ENCODE peak calls at places on chromosome 20, in eight cellular contexts. H, I, D, N, W, J, T and P are unnamed samples.

GRCh38 chr20:31548823-31549512 is 34.7 kb downstream of the HM13 start:
- DNase-seq in J (no peak), D (no peak), N (no peak), I (no peak), T (no peak), W (no peak), H (no peak), P (no peak)

GRCh38 chr20:48875914-48876240 is 45.6 kb upstream of the ARFGEF2 start:
- DNase-seq in W (no peak), D (no peak), I (no peak), N (no peak), H (no peak), T (peak), J (no peak), P (peak)

GRCh38 chr20:44728835-44729342 is 13.7 kb downstream of the CCN5 start:
- DNase-seq in T (peak), J (peak), W (no peak), H (no peak), D (peak), N (peak), I (peak), P (no peak)

GRCh38 chr20:35479798-35480197 is 24.4 kb downstream of the CEP250 start:
- DNase-seq in H (no peak), T (no peak), J (no peak), W (no peak), N (no peak), I (no peak), D (no peak), P (no peak)

GRCh38 chr20:61608275-61609085 is 356.4 kb downstream of the CDH4 start:
- DNase-seq in T (peak), H (no peak), N (peak), D (peak), I (no peak), W (no peak), J (no peak), P (no peak)

GRCh38 chr20:57313230-57313629 is 16.4 kb upstream of the SPO11 start:
- DNase-seq in T (no peak), D (no peak), H (no peak), W (no peak), N (no peak), I (no peak), J (no peak), P (no peak)

GRCh38 chr20:16714765-16715164 is 15.1 kb upstream of the SNRPB2 start:
- DNase-seq in J (no peak), W (no peak), T (no peak), H (no peak), I (no peak), D (no peak), N (no peak), P (no peak)

GRCh38 chr20:17749979-17750721 is 50.4 kb downstream of the BANF2 start:
- DNase-seq in I (no peak), J (peak), H (no peak), N (no peak), W (no peak), D (no peak), T (no peak), P (no peak)

GRCh38 chr20:57473246-57474042 is 51.5 kb downstream of the CTCFL start:
- DNase-seq in W (peak), H (no peak), N (no peak), I (no peak), J (peak), D (peak), T (no peak), P (peak)

GRCh38 chr20:25220021-25220730 is 24.7 kb downstream of the ENTPD6 start:
- DNase-seq in N (no peak), W (no peak), T (no peak), H (no peak), J (no peak), I (no peak), D (no peak), P (no peak)

GRCh38 chr20:44596876-44597275 is 14.5 kb downstream of the PKIG start:
- DNase-seq in D (no peak), N (no peak), I (no peak), H (no peak), W (no peak), T (no peak), J (no peak), P (no peak)

GRCh38 chr20:51554538-51555165 is 12.1 kb upstream of the NFATC2 start:
- DNase-seq in W (peak), D (no peak), T (peak), N (no peak), J (no peak), H (no peak), I (no peak), P (no peak)

GRCh38 chr20:47760686-47761477 is 24.4 kb downstream of the SULF2 start:
- DNase-seq in H (no peak), W (no peak), T (no peak), J (no peak), D (no peak), I (no peak), N (no peak), P (no peak)

GRCh38 chr20:47761478-47762047 is 23.7 kb downstream of the SULF2 start:
- DNase-seq in T (no peak), D (peak), N (no peak), J (no peak), W (no peak), I (no peak), H (no peak), P (no peak)

GRCh38 chr20:47754946-47755652 is 30.2 kb downstream of the SULF2 start:
- DNase-seq in H (no peak), J (no peak), I (no peak), W (no peak), T (no peak), D (no peak), N (no peak), P (no peak)

GRCh38 chr20:47762699-47763098 is 22.6 kb downstream of the SULF2 start:
- DNase-seq in I (no peak), N (no peak), W (no peak), J (no peak), H (no peak), D (no peak), T (no peak), P (no peak)

DNA sequence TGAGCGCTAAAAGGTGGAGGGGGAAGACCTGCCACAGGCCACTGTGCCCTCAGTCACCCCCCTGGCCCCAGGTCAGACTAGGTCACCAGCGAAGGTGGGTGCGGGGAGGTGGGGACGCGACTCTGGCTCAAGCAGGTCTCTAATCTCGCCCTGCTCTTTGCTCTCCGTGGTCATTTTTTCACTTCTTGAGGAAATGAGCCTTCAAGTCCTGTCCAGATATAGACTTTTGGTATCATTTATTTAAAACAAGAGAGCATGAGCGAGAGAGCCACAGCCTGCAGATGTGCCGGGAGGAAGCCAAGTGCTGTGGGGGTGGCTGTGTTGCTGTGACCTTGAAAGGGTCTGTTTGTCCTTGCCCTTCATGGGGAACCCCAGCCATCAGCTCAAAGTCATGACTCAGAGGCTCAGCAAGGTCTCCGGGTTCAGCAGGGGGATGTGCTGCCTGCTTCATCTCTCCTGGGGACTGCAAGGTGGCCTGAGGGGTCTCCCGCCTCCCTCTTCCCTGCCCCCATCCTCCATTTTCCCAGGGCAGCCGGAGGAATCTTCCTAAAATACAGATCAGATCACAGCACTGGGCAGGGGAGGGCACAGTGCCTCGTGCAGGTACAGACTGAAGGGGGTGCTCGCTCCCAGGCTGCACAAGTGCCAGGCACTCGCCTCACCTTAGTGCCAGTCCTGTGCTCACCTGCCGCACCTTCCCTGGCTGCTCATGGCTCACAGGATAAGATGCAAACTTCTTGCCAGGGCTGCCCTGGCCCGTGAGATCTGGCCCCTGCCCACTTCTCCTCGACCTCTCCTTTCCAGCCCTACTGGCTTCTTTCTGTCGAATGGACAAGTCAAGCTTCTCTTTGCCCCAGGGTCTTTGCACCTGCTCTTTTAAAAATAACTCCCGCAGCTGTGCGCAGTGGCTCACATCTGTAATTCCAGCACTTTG is 26.5 kb downstream of the SULF2 start:
- DNase-seq in I (no peak), D (no peak), N (no peak), W (no peak), T (no peak), H (no peak), J (no peak), P (no peak)
- TF ChIP-seq CTCF in I (no peak), D (no peak), N (no peak), W (no peak), T (no peak), H (no peak), J (no peak), P (no peak)

GRCh38 chr20:38935967-38936407 is 9.8 kb downstream of the FAM83D start:
- DNase-seq in J (no peak), W (no peak), I (no peak), H (no peak), T (peak), D (no peak), N (no peak), P (no peak)

GRCh38 chr20:38934530-38934929 is 8.3 kb downstream of the FAM83D start:
- DNase-seq in D (no peak), T (no peak), J (no peak), W (no peak), I (no peak), N (no peak), H (no peak), P (no peak)

GRCh38 chr20:38932457-38933120 is 6.4 kb downstream of the FAM83D start:
- DNase-seq in W (no peak), D (no peak), N (no peak), H (no peak), T (peak), I (no peak), J (peak), P (no peak)

GRCh38 chr20:38937000-38937399 is 10.8 kb downstream of the FAM83D start:
- DNase-seq in I (no peak), N (no peak), D (no peak), H (no peak), T (no peak), W (no peak), J (no peak), P (no peak)

GRCh38 chr20:38935285-38935684 is 9.1 kb downstream of the FAM83D start:
- DNase-seq in J (no peak), D (no peak), H (no peak), W (no peak), I (no peak), T (peak), N (peak), P (no peak)
- TF ChIP-seq CTCF in J (no peak), D (peak), H (no peak), W (no peak), I (peak), T (no peak), N (peak), P (no peak)

DNA sequence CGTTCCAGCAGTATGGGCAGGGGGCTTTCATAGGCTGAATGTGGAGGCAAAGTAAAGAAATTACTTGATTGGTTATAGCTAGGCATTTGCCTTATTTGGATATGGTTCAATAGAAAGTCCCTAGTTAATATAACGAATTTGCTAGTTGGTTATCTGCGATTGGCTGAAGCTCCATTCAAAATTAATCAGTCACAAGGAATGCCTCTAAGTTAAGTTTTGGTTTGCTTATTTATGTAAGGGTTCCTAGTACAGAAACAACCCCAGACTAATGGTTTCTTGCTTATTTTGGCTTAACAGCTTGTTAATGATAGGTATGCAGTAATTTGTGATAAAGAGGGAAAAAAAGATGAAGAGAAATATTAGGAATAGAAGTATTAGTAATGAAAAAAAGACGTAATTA is 87.5 kb downstream of the JAG1 start:
- DNase-seq in H (no peak), T (no peak), I (no peak), N (no peak), D (no peak), J (no peak), W (no peak), P (no peak)
- TF ChIP-seq CTCF in H (no peak), T (no peak), I (no peak), N (no peak), D (no peak), J (no peak), W (no peak), P (no peak)

GRCh38 chr20:8116067-8116811 is 15.8 kb upstream of the PLCB1 start:
- DNase-seq in D (no peak), T (no peak), H (no peak), I (no peak), N (no peak), J (no peak), W (no peak), P (no peak)
- TF ChIP-seq CTCF in D (no peak), T (no peak), H (no peak), I (no peak), N (no peak), J (no peak), W (no peak), P (no peak)

DNA sequence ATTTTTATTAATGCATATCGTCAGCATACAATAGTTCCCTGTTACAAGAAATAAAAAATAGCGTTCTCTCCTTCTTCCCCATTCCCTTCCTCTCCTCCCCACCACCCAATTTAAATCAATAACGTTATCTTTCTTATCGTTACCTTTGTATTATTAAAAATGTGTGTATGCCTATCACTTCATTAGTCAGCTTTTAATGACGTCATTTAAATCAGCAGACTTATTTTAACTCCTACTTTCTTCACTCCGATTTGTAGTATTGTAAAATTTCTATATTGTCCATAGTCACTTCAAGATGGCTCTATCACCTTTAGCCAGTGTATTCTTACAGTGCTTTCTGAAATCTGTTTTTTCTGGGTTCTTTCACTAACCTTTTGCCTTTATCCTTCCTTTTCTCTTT is 89.1 kb downstream of the MKKS start:
- DNase-seq in D (no peak), T (no peak), I (no peak), J (no peak), W (no peak), H (no peak), N (no peak), P (no peak)
- TF ChIP-seq CTCF in D (no peak), T (no peak), I (no peak), J (no peak), W (no peak), H (no peak), N (no peak), P (no peak)

GRCh38 chr20:39040116-39040515 is 78.0 kb downstream of the DHX35 start:
- DNase-seq in J (no peak), D (no peak), W (no peak), H (no peak), I (no peak), N (no peak), T (no peak), P (no peak)
- TF ChIP-seq CTCF in J (no peak), D (no peak), W (no peak), H (no peak), I (no peak), N (no peak), T (no peak), P (no peak)

DNA sequence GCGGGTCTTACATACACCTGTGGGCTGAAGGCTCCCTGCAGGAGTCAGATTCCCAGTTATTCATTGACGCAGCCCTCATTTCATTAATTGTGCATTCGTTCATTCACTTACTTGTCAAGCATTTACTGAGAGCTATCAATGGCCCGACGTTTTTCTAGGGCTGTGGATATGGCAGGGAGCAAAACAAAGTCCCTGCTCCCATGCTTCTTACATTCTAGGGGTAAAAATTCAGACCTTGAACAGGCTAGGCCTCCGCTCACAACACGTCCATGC is 369 bp upstream of the NSFL1C start:
- DNase-seq in W (no peak), T (no peak), H (no peak), I (no peak), N (no peak), J (no peak), D (no peak), P (no peak)
- TF ChIP-seq CTCF in W (peak), T (peak), H (no peak), I (no peak), N (no peak), J (no peak), D (no peak), P (no peak)

GRCh38 chr20:10217517-10218410 is 866 bp upstream of the SNAP25 start:
- DNase-seq in J (no peak), T (peak), N (peak), H (no peak), W (no peak), D (peak), I (peak), P (no peak)
- TF ChIP-seq CTCF in J (no peak), T (no peak), N (no peak), H (no peak), W (no peak), D (no peak), I (no peak), P (no peak)

GRCh38 chr20:53580376-53581111 is 13.1 kb downstream of the ZNF217 start:
- DNase-seq in W (no peak), J (peak), D (no peak), T (no peak), H (no peak), I (no peak), N (no peak), P (no peak)
- TF ChIP-seq CTCF in W (no peak), J (no peak), D (peak), T (no peak), H (no peak), I (no peak), N (no peak), P (no peak)